ENCODE peak calls at places on chromosomes 7 and 10, in nine cellular contexts. One of them, this sample, is unnamed. For H3K9me3 and H3K4me1, the result is how much of the 10 kb centered on the place peaks cover.

GRCh38 chr10:102919992-102920736 is 2.1 kb downstream of the CNNM2 start:
- DNase-seq in CD4-positive, alpha-beta memory T cell: no peak
- DNase-seq in IMR-90: no peak
- DNase-seq in Karpas-422: no peak
- DNase-seq in esophagus squamous epithelium: no peak
- DNase-seq in heart left ventricle: no peak
- DNase-seq in Peyer's patch: no peak
- DNase-seq in A549: no peak
- DNase-seq in tibial nerve: no peak
- DNase-seq in this sample: no peak

GRCh38 chr7:135359633-135360032 is 126.0 kb downstream of the STRA8 start:
- DNase-seq in A549: no peak
- DNase-seq in Karpas-422: no peak
- DNase-seq in esophagus squamous epithelium: no peak
- DNase-seq in IMR-90: no peak
- DNase-seq in CD4-positive, alpha-beta memory T cell: no peak
- DNase-seq in heart left ventricle: no peak
- DNase-seq in tibial nerve: no peak
- DNase-seq in Peyer's patch: no peak
- DNase-seq in this sample: no peak

GRCh38 chr10:111004016-111004415 is 72.8 kb upstream of the ADRA2A start:
- DNase-seq in A549: no peak
- DNase-seq in CD4-positive, alpha-beta memory T cell: no peak
- DNase-seq in Peyer's patch: no peak
- DNase-seq in heart left ventricle: no peak
- DNase-seq in tibial nerve: no peak
- DNase-seq in IMR-90: no peak
- DNase-seq in Karpas-422: no peak
- DNase-seq in esophagus squamous epithelium: no peak
- DNase-seq in this sample: no peak

GRCh38 chr10:103828107-103828506 is 27.3 kb downstream of the SH3PXD2A start:
- DNase-seq in CD4-positive, alpha-beta memory T cell: no peak
- DNase-seq in IMR-90: no peak
- DNase-seq in esophagus squamous epithelium: no peak
- DNase-seq in tibial nerve: no peak
- DNase-seq in Karpas-422: no peak
- DNase-seq in A549: no peak
- DNase-seq in Peyer's patch: peak
- DNase-seq in heart left ventricle: no peak
- DNase-seq in this sample: no peak

GRCh38 chr10:46544989-46545791 is 11.3 kb downstream of the GPRIN2 start:
- DNase-seq in tibial nerve: no peak
- DNase-seq in Peyer's patch: peak
- DNase-seq in A549: peak
- DNase-seq in heart left ventricle: peak
- DNase-seq in CD4-positive, alpha-beta memory T cell: no peak
- DNase-seq in IMR-90: no peak
- DNase-seq in Karpas-422: peak
- DNase-seq in esophagus squamous epithelium: no peak
- DNase-seq in this sample: no peak

GRCh38 chr10:132722980-132723970 is 62.7 kb downstream of the NKX6-2 start:
- DNase-seq in esophagus squamous epithelium: no peak
- DNase-seq in Peyer's patch: no peak
- DNase-seq in CD4-positive, alpha-beta memory T cell: no peak
- DNase-seq in IMR-90: no peak
- DNase-seq in tibial nerve: no peak
- DNase-seq in heart left ventricle: no peak
- DNase-seq in A549: no peak
- DNase-seq in Karpas-422: no peak
- DNase-seq in this sample: no peak

GRCh38 chr7:132298782-132299181 is 277.5 kb downstream of the PLXNA4 start:
- DNase-seq in Peyer's patch: no peak
- DNase-seq in IMR-90: peak
- DNase-seq in heart left ventricle: no peak
- DNase-seq in esophagus squamous epithelium: no peak
- DNase-seq in CD4-positive, alpha-beta memory T cell: no peak
- DNase-seq in A549: peak
- DNase-seq in tibial nerve: no peak
- DNase-seq in Karpas-422: no peak
- DNase-seq in this sample: no peak

GRCh38 chr10:106711313-106711906 is 453.1 kb downstream of the SORCS1 start:
- DNase-seq in IMR-90: no peak
- DNase-seq in Peyer's patch: no peak
- DNase-seq in A549: peak
- DNase-seq in esophagus squamous epithelium: no peak
- DNase-seq in heart left ventricle: no peak
- DNase-seq in CD4-positive, alpha-beta memory T cell: no peak
- DNase-seq in tibial nerve: peak
- DNase-seq in Karpas-422: peak
- DNase-seq in this sample: no peak

GRCh38 chr10:110802090-110802489 is 69.6 kb upstream of the PDCD4 start:
- DNase-seq in IMR-90: peak
- DNase-seq in CD4-positive, alpha-beta memory T cell: no peak
- DNase-seq in heart left ventricle: no peak
- DNase-seq in tibial nerve: no peak
- DNase-seq in Peyer's patch: no peak
- DNase-seq in A549: no peak
- DNase-seq in esophagus squamous epithelium: no peak
- DNase-seq in Karpas-422: no peak
- DNase-seq in this sample: no peak

GRCh38 chr10:123165445-123166072 is 11.4 kb downstream of the BUB3 start:
- DNase-seq in Peyer's patch: no peak
- DNase-seq in A549: no peak
- DNase-seq in CD4-positive, alpha-beta memory T cell: no peak
- DNase-seq in esophagus squamous epithelium: no peak
- DNase-seq in IMR-90: no peak
- DNase-seq in heart left ventricle: no peak
- DNase-seq in Karpas-422: no peak
- DNase-seq in tibial nerve: no peak
- DNase-seq in this sample: no peak

GRCh38 chr10:98377001-98377400 is 38.0 kb downstream of the PYROXD2 start:
- DNase-seq in heart left ventricle: no peak
- DNase-seq in esophagus squamous epithelium: no peak
- DNase-seq in Peyer's patch: no peak
- DNase-seq in CD4-positive, alpha-beta memory T cell: no peak
- DNase-seq in A549: no peak
- DNase-seq in tibial nerve: no peak
- DNase-seq in IMR-90: no peak
- DNase-seq in Karpas-422: no peak
- DNase-seq in this sample: no peak

GRCh38 chr10:125155101-125155500 is 5.3 kb downstream of the CTBP2 start:
- DNase-seq in tibial nerve: no peak
- DNase-seq in A549: no peak
- DNase-seq in IMR-90: no peak
- DNase-seq in esophagus squamous epithelium: no peak
- DNase-seq in Peyer's patch: peak
- DNase-seq in Karpas-422: no peak
- DNase-seq in heart left ventricle: no peak
- DNase-seq in CD4-positive, alpha-beta memory T cell: no peak
- DNase-seq in this sample: no peak

GRCh38 chr10:98349508-98349922 is 65.5 kb downstream of the PYROXD2 start:
- DNase-seq in Karpas-422: peak
- DNase-seq in A549: no peak
- DNase-seq in IMR-90: peak
- DNase-seq in CD4-positive, alpha-beta memory T cell: no peak
- DNase-seq in tibial nerve: peak
- DNase-seq in heart left ventricle: peak
- DNase-seq in esophagus squamous epithelium: no peak
- DNase-seq in Peyer's patch: no peak
- DNase-seq in this sample: no peak

GRCh38 chr10:48505394-48506112 is 99.3 kb downstream of the ARHGAP22 start:
- DNase-seq in IMR-90: no peak
- DNase-seq in heart left ventricle: no peak
- DNase-seq in tibial nerve: no peak
- DNase-seq in Karpas-422: no peak
- DNase-seq in esophagus squamous epithelium: no peak
- DNase-seq in Peyer's patch: no peak
- DNase-seq in A549: no peak
- DNase-seq in CD4-positive, alpha-beta memory T cell: no peak
- DNase-seq in this sample: no peak

GRCh38 chr7:35975851-35976454 is 175.1 kb downstream of the SEPTIN7 start:
- DNase-seq in CD4-positive, alpha-beta memory T cell: peak
- DNase-seq in Karpas-422: peak
- DNase-seq in IMR-90: peak
- DNase-seq in esophagus squamous epithelium: no peak
- DNase-seq in A549: peak
- DNase-seq in heart left ventricle: no peak
- DNase-seq in Peyer's patch: no peak
- DNase-seq in tibial nerve: peak
- DNase-seq in this sample: peak

GRCh38 chr10:48981310-48981907 is 41.8 kb upstream of the LRRC18 start:
- DNase-seq in tibial nerve: peak
- DNase-seq in Karpas-422: peak
- DNase-seq in IMR-90: peak
- DNase-seq in A549: peak
- DNase-seq in heart left ventricle: no peak
- DNase-seq in esophagus squamous epithelium: no peak
- DNase-seq in Peyer's patch: peak
- DNase-seq in CD4-positive, alpha-beta memory T cell: peak
- DNase-seq in this sample: no peak

GRCh38 chr7:77330169-77330882 is 85.8 kb downstream of the GSAP start:
- DNase-seq in heart left ventricle: no peak
- DNase-seq in CD4-positive, alpha-beta memory T cell: no peak
- DNase-seq in esophagus squamous epithelium: no peak
- DNase-seq in A549: no peak
- DNase-seq in tibial nerve: no peak
- DNase-seq in Karpas-422: peak
- DNase-seq in Peyer's patch: no peak
- DNase-seq in IMR-90: peak
- DNase-seq in this sample: no peak

GRCh38 chr7:25009271-25009670 is 29.3 kb upstream of the OSBPL3 start:
- DNase-seq in heart left ventricle: no peak
- DNase-seq in A549: peak
- DNase-seq in Peyer's patch: no peak
- DNase-seq in Karpas-422: no peak
- DNase-seq in tibial nerve: no peak
- DNase-seq in esophagus squamous epithelium: no peak
- DNase-seq in IMR-90: peak
- DNase-seq in CD4-positive, alpha-beta memory T cell: no peak
- DNase-seq in this sample: no peak

GRCh38 chr7:74684921-74685320 is 27.4 kb downstream of the GTF2I start:
- DNase-seq in IMR-90: no peak
- DNase-seq in Peyer's patch: no peak
- DNase-seq in tibial nerve: no peak
- DNase-seq in heart left ventricle: no peak
- DNase-seq in CD4-positive, alpha-beta memory T cell: no peak
- DNase-seq in Karpas-422: peak
- DNase-seq in esophagus squamous epithelium: no peak
- DNase-seq in A549: peak
- DNase-seq in this sample: no peak

GRCh38 chr7:74690474-74690873 is 33.0 kb downstream of the GTF2I start:
- DNase-seq in esophagus squamous epithelium: no peak
- DNase-seq in tibial nerve: no peak
- DNase-seq in IMR-90: no peak
- DNase-seq in A549: no peak
- DNase-seq in CD4-positive, alpha-beta memory T cell: no peak
- DNase-seq in Karpas-422: no peak
- DNase-seq in heart left ventricle: no peak
- DNase-seq in Peyer's patch: no peak
- DNase-seq in this sample: no peak
- H3K9me3 ChIP-seq in esophagus squamous epithelium: under half
- H3K9me3 ChIP-seq in tibial nerve: under half
- H3K9me3 ChIP-seq in IMR-90: under half
- H3K9me3 ChIP-seq in A549: under half
- H3K9me3 ChIP-seq in CD4-positive, alpha-beta memory T cell: under half
- H3K9me3 ChIP-seq in Karpas-422: under half
- H3K9me3 ChIP-seq in heart left ventricle: under half
- H3K9me3 ChIP-seq in Peyer's patch: under half
- H3K9me3 ChIP-seq in this sample: under half

DNA sequence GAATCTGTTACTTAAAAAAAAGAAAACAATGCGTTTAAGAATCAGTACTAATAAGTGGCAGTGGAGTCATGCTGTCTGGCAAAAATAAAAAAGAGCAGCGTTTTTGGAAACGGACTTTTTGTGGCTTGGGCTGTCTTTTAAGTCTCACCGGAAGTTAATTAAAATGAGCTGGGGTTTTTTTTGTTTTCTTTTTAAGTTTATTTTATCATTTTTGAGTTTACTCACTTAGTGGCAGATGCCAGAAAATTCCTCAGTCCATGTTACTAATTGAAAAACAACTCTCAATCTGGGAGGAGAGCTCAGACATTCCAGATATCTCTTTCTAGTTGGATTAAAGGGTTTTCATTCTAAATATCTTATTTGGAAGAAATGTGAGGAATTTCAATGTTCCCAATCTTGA is 133.8 kb upstream of the AGR3 start:
- DNase-seq in heart left ventricle: no peak
- DNase-seq in IMR-90: peak
- DNase-seq in Karpas-422: no peak
- DNase-seq in esophagus squamous epithelium: no peak
- DNase-seq in tibial nerve: no peak
- DNase-seq in CD4-positive, alpha-beta memory T cell: no peak
- DNase-seq in Peyer's patch: no peak
- DNase-seq in A549: no peak
- DNase-seq in this sample: no peak
- H3K27ac ChIP-seq in heart left ventricle: no peak
- H3K27ac ChIP-seq in IMR-90: peak
- H3K27ac ChIP-seq in Karpas-422: no peak
- H3K27ac ChIP-seq in esophagus squamous epithelium: peak
- H3K27ac ChIP-seq in tibial nerve: peak
- H3K27ac ChIP-seq in CD4-positive, alpha-beta memory T cell: no peak
- H3K27ac ChIP-seq in Peyer's patch: no peak
- H3K27ac ChIP-seq in A549: no peak
- H3K27ac ChIP-seq in this sample: no peak

GRCh38 chr10:44993226-44993921 is 7.3 kb upstream of the ZNF22 start:
- DNase-seq in Karpas-422: no peak
- DNase-seq in tibial nerve: peak
- DNase-seq in esophagus squamous epithelium: no peak
- DNase-seq in heart left ventricle: no peak
- DNase-seq in CD4-positive, alpha-beta memory T cell: no peak
- DNase-seq in IMR-90: no peak
- DNase-seq in Peyer's patch: no peak
- DNase-seq in A549: no peak
- DNase-seq in this sample: no peak
- H3K4me1 ChIP-seq in Karpas-422: under half
- H3K4me1 ChIP-seq in tibial nerve: half or more
- H3K4me1 ChIP-seq in esophagus squamous epithelium: half or more
- H3K4me1 ChIP-seq in heart left ventricle: half or more
- H3K4me1 ChIP-seq in CD4-positive, alpha-beta memory T cell: under half
- H3K4me1 ChIP-seq in IMR-90: half or more
- H3K4me1 ChIP-seq in Peyer's patch: under half
- H3K4me1 ChIP-seq in A549: under half
- H3K4me1 ChIP-seq in this sample: under half

DNA sequence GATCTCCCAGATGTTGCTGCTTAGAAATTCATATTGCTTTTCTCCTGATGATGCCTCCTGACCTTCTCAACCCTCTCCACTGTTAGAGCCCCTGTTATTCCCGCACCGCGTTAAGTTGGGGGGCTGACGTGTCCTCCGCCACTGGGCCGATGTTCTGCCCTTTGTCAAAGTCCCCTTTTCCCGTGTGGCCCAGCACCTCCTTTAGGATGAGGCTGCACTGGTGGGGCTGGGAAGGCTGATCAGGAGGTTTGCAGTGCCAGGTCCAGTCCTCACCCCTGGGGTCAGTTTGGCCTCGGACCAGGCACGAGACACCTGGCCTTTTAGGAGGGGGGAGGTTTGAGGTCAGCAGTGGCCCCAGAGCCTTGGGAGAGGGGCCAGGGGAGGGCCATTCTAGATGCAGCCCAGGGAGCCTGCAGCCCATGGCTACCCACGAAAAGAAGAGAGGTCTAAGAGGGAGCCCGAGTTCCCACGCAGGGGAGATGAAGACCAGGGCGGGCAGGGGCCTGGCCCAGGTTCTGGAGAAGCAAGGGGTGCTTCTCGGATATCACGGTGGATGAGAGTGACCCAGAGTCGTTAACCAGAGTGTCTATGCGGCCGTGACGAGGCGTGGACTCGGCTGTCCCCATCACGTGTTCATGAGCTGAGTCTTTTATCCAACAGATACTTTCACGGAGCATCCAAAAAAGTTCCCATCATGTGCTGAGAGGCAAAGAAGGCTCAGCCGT is 150.4 kb downstream of the DNAJB6 start:
- DNase-seq in IMR-90: no peak
- DNase-seq in Peyer's patch: no peak
- DNase-seq in A549: no peak
- DNase-seq in tibial nerve: no peak
- DNase-seq in Karpas-422: no peak
- DNase-seq in heart left ventricle: peak
- DNase-seq in esophagus squamous epithelium: no peak
- DNase-seq in CD4-positive, alpha-beta memory T cell: no peak
- DNase-seq in this sample: no peak
- H3K9me3 ChIP-seq in IMR-90: under half
- H3K9me3 ChIP-seq in Peyer's patch: under half
- H3K9me3 ChIP-seq in A549: under half
- H3K9me3 ChIP-seq in tibial nerve: under half
- H3K9me3 ChIP-seq in Karpas-422: under half
- H3K9me3 ChIP-seq in heart left ventricle: under half
- H3K9me3 ChIP-seq in esophagus squamous epithelium: under half
- H3K9me3 ChIP-seq in CD4-positive, alpha-beta memory T cell: under half
- H3K9me3 ChIP-seq in this sample: under half